ENCODE peak calls at places on chromosomes 5 and 9, in eight cellular contexts. K, P, R, J, S, W, V and B are unnamed samples.

GRCh38 chr9:17480966-17481365 is 97.9 kb upstream of the SH3GL2 start:
- DNase-seq in K (no peak), P (no peak), R (no peak), J (no peak), S (peak; percentile 52), W (no peak), V (no peak), B (no peak)

GRCh38 chr5:180467028-180467427 is 27.2 kb upstream of the CNOT6 start:
- DNase-seq in K (no peak), P (no peak), R (peak; percentile 60), J (peak; percentile 83), S (peak; percentile 93), W (no peak), V (no peak), B (no peak)

GRCh38 chr9:98256632-98257218 is 1.3 kb upstream of the TBC1D2 start:
- DNase-seq in K (peak; percentile 21), P (no peak), R (no peak), J (peak; percentile 21), S (peak; percentile 51), W (no peak), V (peak; percentile 25), B (no peak)

GRCh38 chr5:75331095-75332090 is 5.6 kb upstream of the HMGCR start:
- DNase-seq in K (no peak), P (no peak), R (no peak), J (no peak), S (no peak), W (no peak), V (no peak), B (no peak)

GRCh38 chr9:127721391-127721821 is 5.5 kb downstream of the TTC16 start:
- DNase-seq in K (no peak), P (no peak), R (no peak), J (peak; percentile 44), S (no peak), W (no peak), V (peak; percentile 85), B (no peak)

GRCh38 chr5:14945450-14945849 is 73.9 kb upstream of the ANKH start:
- DNase-seq in K (no peak), P (no peak), R (no peak), J (no peak), S (no peak), W (no peak), V (no peak), B (no peak)

GRCh38 chr5:177067491-177067890 is 19.2 kb upstream of the FGFR4 start:
- DNase-seq in K (no peak), P (no peak), R (no peak), J (peak; percentile 34), S (no peak), W (no peak), V (no peak), B (no peak)

GRCh38 chr5:179617930-179618329 is 5.5 kb downstream of the HNRNPH1 start:
- DNase-seq in K (no peak), P (no peak), R (peak; percentile 9), J (no peak), S (peak; percentile 18), W (no peak), V (no peak), B (no peak)

GRCh38 chr9:96136992-96137665 is 164.8 kb downstream of the HSD17B3 start:
- DNase-seq in K (peak; percentile 15), P (peak; percentile 43), R (peak; percentile 49), J (peak; percentile 48), S (no peak), W (peak; percentile 68), V (no peak), B (peak; percentile 79)

GRCh38 chr5:14176888-14177287 is 33.7 kb downstream of the TRIO start:
- DNase-seq in K (no peak), P (no peak), R (no peak), J (no peak), S (no peak), W (no peak), V (no peak), B (no peak)

GRCh38 chr5:86879086-86879485 is 261.3 kb downstream of the COX7C start:
- DNase-seq in K (no peak), P (no peak), R (no peak), J (no peak), S (no peak), W (no peak), V (no peak), B (no peak)

GRCh38 chr5:166093312-166093711 is 2198.1 kb upstream of the WWC1 start:
- DNase-seq in K (no peak), P (no peak), R (no peak), J (no peak), S (no peak), W (no peak), V (no peak), B (no peak)

GRCh38 chr5:61613679-61614078 is 281.6 kb downstream of the ZSWIM6 start:
- DNase-seq in K (no peak), P (no peak), R (no peak), J (no peak), S (no peak), W (no peak), V (no peak), B (no peak)

GRCh38 chr9:95336281-95336680 is 18.8 kb upstream of the FANCC start:
- DNase-seq in K (peak; percentile 46), P (no peak), R (no peak), J (no peak), S (no peak), W (no peak), V (no peak), B (no peak)

GRCh38 chr9:27086818-27087680 is 22.0 kb upstream of the TEK start:
- DNase-seq in K (no peak), P (no peak), R (no peak), J (peak; percentile 42), S (no peak), W (no peak), V (no peak), B (no peak)

GRCh38 chr9:134585746-134586706 is 55.6 kb upstream of the COL5A1 start:
- DNase-seq in K (no peak), P (no peak), R (no peak), J (no peak), S (peak; percentile 44), W (no peak), V (no peak), B (no peak)

GRCh38 chr9:100474950-100475276 is 2.0 kb downstream of the TMEFF1 start:
- DNase-seq in K (no peak), P (no peak), R (no peak), J (no peak), S (no peak), W (no peak), V (no peak), B (no peak)

GRCh38 chr5:179367491-179367890 is 22.2 kb upstream of the ADAMTS2 start:
- DNase-seq in K (no peak), P (no peak), R (peak; percentile 18), J (no peak), S (no peak), W (no peak), V (no peak), B (no peak)

GRCh38 chr5:144369001-144369400 is 198.3 kb downstream of the KCTD16 start:
- DNase-seq in K (no peak), P (no peak), R (no peak), J (peak; percentile 87), S (no peak), W (no peak), V (peak; percentile 83), B (no peak)

GRCh38 chr5:170552486-170553122 is 48.8 kb downstream of the KCNIP1 start:
- DNase-seq in K (peak; percentile 55), P (no peak), R (peak; percentile 85), J (peak; percentile 81), S (no peak), W (peak; percentile 78), V (no peak), B (peak; percentile 57)